ENCODE peak calls at places on chromosome 9, in four cellular contexts. N is H9, A is AG04449, J is neural crest cell. R is an unnamed sample.

GRCh38 chr9:12968093-12968492 is 193.3 kb downstream of the LURAP1L start:
- DNase-seq in A (no peak), J (no peak), N (no peak), R (peak)

GRCh38 chr9:94950733-94951590 is 224.5 kb downstream of the AOPEP start:
- DNase-seq in N (no peak), J (no peak), A (no peak), R (no peak)

GRCh38 chr9:8492679-8493078 is 693.1 kb upstream of the DMAC1 start:
- DNase-seq in A (no peak), J (no peak), N (no peak), R (no peak)

GRCh38 chr9:136625101-136626065 is 37.3 kb upstream of the EGFL7 start:
- DNase-seq in J (no peak), N (no peak), A (no peak), R (peak)

GRCh38 chr9:78044189-78044588 is 12.6 kb upstream of the GNAQ start:
- DNase-seq in J (no peak), A (no peak), N (no peak), R (no peak)

GRCh38 chr9:116421006-116421538 is 266.0 kb upstream of the TRIM32 start:
- DNase-seq in A (no peak), J (no peak), N (no peak), R (peak)

GRCh38 chr9:91392435-91392834 is 30.7 kb upstream of the AUH start:
- DNase-seq in N (no peak), A (no peak), J (no peak), R (no peak)

GRCh38 chr9:127195976-127196825 is 68.4 kb upstream of the GARNL3 start:
- DNase-seq in A (no peak), J (no peak), N (no peak), R (no peak)

GRCh38 chr9:75858497-75859092 is 31.9 kb upstream of the PCSK5 start:
- DNase-seq in J (no peak), A (no peak), N (no peak), R (no peak)

GRCh38 chr9:98707158-98708102 is 1.3 kb downstream of the GABBR2 start:
- DNase-seq in A (no peak), J (peak), N (peak), R (peak)

GRCh38 chr9:5510991-5511390 is 660 bp downstream of the PDCD1LG2 start:
- DNase-seq in A (no peak), N (no peak), J (no peak), R (no peak)

GRCh38 chr9:34382879-34383278 is 6.2 kb upstream of the MYORG start:
- DNase-seq in A (no peak), J (no peak), N (no peak), R (no peak)

GRCh38 chr9:121607434-121608248 is 43.8 kb upstream of the DAB2IP start:
- DNase-seq in A (peak), N (no peak), J (no peak), R (no peak)

GRCh38 chr9:72592501-72593403 is 71.3 kb downstream of the TMC1 start:
- DNase-seq in A (no peak), N (peak), J (peak), R (no peak)

R was measured in MG63.